ENCODE peak calls at places on chromosomes 3 and 15, in five cellular contexts. J is HT1080; T is GM10248; L is GM13977; M is stimulated activated CD4-positive, alpha-beta T cell treated with anti-CD3 and anti-CD28 coated beads, Interleukin-1b, Interleukin-23, amount 100 ng/mL, for 24 hours. G is an unnamed sample.

GRCh38 chr3:126659915-126660886 is 5.3 kb upstream of the TXNRD3 start:
- DNase-seq in M (no peak), T (no peak), J (peak), L (no peak), G (no peak)

GRCh38 chr3:120348065-120348980 is 831 bp downstream of the LRRC58 start:
- DNase-seq in L (peak), J (peak), T (peak), M (no peak), G (peak)

GRCh38 chr3:195458188-195458800 is 15.5 kb upstream of the ACAP2 start:
- DNase-seq in J (no peak), M (no peak), L (peak), T (peak), G (no peak)

GRCh38 chr3:160052385-160053047 is 63.9 kb downstream of the IL12A start:
- DNase-seq in M (no peak), T (no peak), J (no peak), L (no peak), G (no peak)

GRCh38 chr3:143484851-143485512 is 363.3 kb downstream of the SLC9A9 start:
- DNase-seq in L (no peak), M (no peak), T (no peak), J (no peak), G (no peak)

GRCh38 chr3:108125550-108126071 is 34.8 kb upstream of the CD47 start:
- DNase-seq in T (peak), L (no peak), M (no peak), J (no peak), G (no peak)

GRCh38 chr3:2099028-2099671 is 484 bp downstream of the CNTN4 start:
- DNase-seq in L (no peak), J (no peak), T (peak), M (no peak), G (no peak)

GRCh38 chr15:99305761-99306505 is 54.7 kb downstream of the LRRC28 start:
- DNase-seq in M (no peak), T (no peak), J (peak), L (no peak), G (peak)

GRCh38 chr3:32816439-32817194 is 1.2 kb upstream of the TRIM71 start:
- DNase-seq in T (peak), J (no peak), L (peak), M (no peak), G (no peak)

GRCh38 chr3:67018789-67019525 is 20.9 kb downstream of the KBTBD8 start:
- DNase-seq in T (peak), L (peak), M (no peak), J (no peak), G (no peak)

GRCh38 chr3:105334138-105334882 is 32.4 kb upstream of the ALCAM start:
- DNase-seq in T (no peak), L (no peak), J (peak), M (no peak), G (no peak)

GRCh38 chr15:89740137-89740536 is 10.9 kb downstream of the MESP1 start:
- DNase-seq in J (peak), M (no peak), L (peak), T (peak), G (no peak)

GRCh38 chr15:72825831-72826230 is 42.3 kb upstream of the ADPGK start:
- DNase-seq in M (no peak), L (no peak), T (no peak), J (no peak), G (no peak)

GRCh38 chr15:36358094-36358961 is 221.1 kb upstream of the CDIN1 start:
- DNase-seq in T (no peak), M (no peak), J (peak), L (no peak), G (no peak)

GRCh38 chr15:95932676-95933075 is 397.8 kb upstream of the NR2F2 start:
- DNase-seq in L (no peak), J (peak), T (no peak), M (no peak), G (no peak)

GRCh38 chr3:55721716-55722484 is 234.8 kb upstream of the WNT5A start:
- DNase-seq in L (peak), M (no peak), T (peak), J (peak), G (no peak)